ENCODE peak calls at places on chromosomes 5 and 9, in eight cellular contexts. G is AG04450; D is left ventricle myocardium inferior; N is naive thymus-derived CD4-positive, alpha-beta T cell; I is A549; F is suprapubic skin; L is adrenal gland; V is aorta. O is an unnamed sample. For H3K9me3, the result is how much of the 10 kb centered on the place peaks cover.

GRCh38 chr9:27373851-27374250 is 76.9 kb upstream of the EQTN start:
- DNase-seq in G (no peak), D (no peak), N (no peak), I (no peak), F (no peak), L (no peak), V (no peak), O (no peak)

GRCh38 chr5:81848368-81848767 is 97.5 kb upstream of the SSBP2 start:
- DNase-seq in G (no peak), D (no peak), N (no peak), I (no peak), F (no peak), L (no peak), V (no peak), O (no peak)

GRCh38 chr9:85925493-85925892 is 15.5 kb upstream of the NAA35 start:
- DNase-seq in G (no peak), D (no peak), N (no peak), I (no peak), F (no peak), L (no peak), V (no peak), O (no peak)

GRCh38 chr9:12715268-12715667 is 22.1 kb downstream of the TYRP1 start:
- DNase-seq in G (no peak), D (no peak), N (no peak), I (no peak), F (no peak), L (no peak), V (no peak), O (no peak)

GRCh38 chr5:145680169-145680568 is 155.0 kb downstream of the PRELID2 start:
- DNase-seq in G (no peak), D (no peak), N (no peak), I (peak), F (no peak), L (no peak), V (no peak), O (no peak)

GRCh38 chr5:39461007-39461682 is 36.4 kb upstream of the DAB2 start:
- DNase-seq in G (no peak), D (no peak), N (no peak), I (no peak), F (no peak), L (peak), V (no peak), O (no peak)

GRCh38 chr5:150781706-150782614 is 3.4 kb downstream of the SMIM3 start:
- DNase-seq in G (peak), D (peak), N (no peak), I (no peak), F (no peak), L (peak), V (peak), O (peak)

GRCh38 chr5:85278193-85278592 is 893.5 kb upstream of the EDIL3 start:
- DNase-seq in G (no peak), D (no peak), N (no peak), I (no peak), F (no peak), L (no peak), V (no peak), O (no peak)

GRCh38 chr5:149489605-149490037 is 61.6 kb downstream of the CSNK1A1 start:
- DNase-seq in G (no peak), D (peak), N (no peak), I (no peak), F (no peak), L (peak), V (peak), O (no peak)

GRCh38 chr5:39758426-39758825 is 333.6 kb upstream of the DAB2 start:
- DNase-seq in G (no peak), D (no peak), N (no peak), I (no peak), F (no peak), L (no peak), V (no peak), O (no peak)

GRCh38 chr9:37949576-37949975 is 45.6 kb upstream of the SLC25A51 start:
- DNase-seq in G (no peak), D (no peak), N (no peak), I (peak), F (no peak), L (no peak), V (no peak), O (peak)

GRCh38 chr9:121636411-121636865 is 15.0 kb upstream of the DAB2IP start:
- DNase-seq in G (no peak), D (no peak), N (no peak), I (no peak), F (no peak), L (no peak), V (no peak), O (peak)

GRCh38 chr9:132857031-132857430 is 21.1 kb downstream of the AK8 start:
- DNase-seq in G (peak), D (peak), N (no peak), I (no peak), F (no peak), L (peak), V (no peak), O (peak)

GRCh38 chr9:2199999-2200796 is 185.1 kb downstream of the SMARCA2 start:
- DNase-seq in G (no peak), D (no peak), N (no peak), I (no peak), F (no peak), L (no peak), V (no peak), O (no peak)

GRCh38 chr5:51104556-51104955 is 278.7 kb upstream of the ISL1 start:
- DNase-seq in G (no peak), D (no peak), N (no peak), I (no peak), F (no peak), L (no peak), V (no peak), O (no peak)

GRCh38 chr9:92377904-92378303 is 26.5 kb downstream of the OGN start:
- DNase-seq in G (no peak), D (no peak), N (no peak), I (no peak), F (no peak), L (no peak), V (no peak), O (no peak)

GRCh38 chr5:154228696-154229095 is 38.2 kb downstream of the GALNT10 start:
- DNase-seq in G (no peak), D (no peak), N (no peak), I (no peak), F (no peak), L (no peak), V (no peak), O (no peak)

GRCh38 chr5:145848854-145849253 is 13.7 kb upstream of the PRELID2 start:
- DNase-seq in G (no peak), D (no peak), N (no peak), I (no peak), F (no peak), L (no peak), V (no peak), O (no peak)

GRCh38 chr9:26744362-26744965 is 148.1 kb downstream of the CAAP1 start:
- DNase-seq in G (no peak), D (no peak), N (no peak), I (peak), F (no peak), L (no peak), V (no peak), O (no peak)

GRCh38 chr5:28737682-28738081 is 1699.3 kb upstream of the CDH9 start:
- DNase-seq in G (no peak), D (no peak), N (no peak), I (no peak), F (no peak), L (no peak), V (no peak), O (no peak)

GRCh38 chr9:124286292-124286931 is 28.7 kb downstream of the NEK6 start:
- DNase-seq in G (peak), D (no peak), N (no peak), I (peak), F (no peak), L (no peak), V (no peak), O (no peak)

GRCh38 chr9:131892162-131892707 is 152.4 kb upstream of the RAPGEF1 start:
- DNase-seq in G (no peak), D (no peak), N (no peak), I (no peak), F (no peak), L (no peak), V (no peak), O (no peak)

GRCh38 chr9:133754187-133754586 is 16.0 kb upstream of the SARDH start:
- DNase-seq in G (no peak), D (no peak), N (no peak), I (no peak), F (no peak), L (peak), V (peak), O (no peak)

GRCh38 chr5:76732405-76733048 is 16.6 kb downstream of the F2R start:
- DNase-seq in G (no peak), D (no peak), N (no peak), I (no peak), F (no peak), L (no peak), V (no peak), O (no peak)

GRCh38 chr9:127215266-127216209 is 49.0 kb upstream of the GARNL3 start:
- DNase-seq in G (no peak), D (no peak), N (no peak), I (no peak), F (no peak), L (no peak), V (peak), O (no peak)

GRCh38 chr5:103014983-103015382 is 105.0 kb downstream of the GIN1 start:
- DNase-seq in G (peak), D (no peak), N (no peak), I (no peak), F (no peak), L (no peak), V (no peak), O (no peak)

GRCh38 chr9:17580119-17580518 is 1.3 kb downstream of the SH3GL2 start:
- DNase-seq in G (no peak), D (no peak), N (no peak), I (no peak), F (no peak), L (no peak), V (no peak), O (no peak)

GRCh38 chr5:141208478-141208877 is at the start of gene PCDHB12:
- DNase-seq in G (no peak), D (no peak), N (no peak), I (no peak), F (no peak), L (no peak), V (no peak), O (no peak)

GRCh38 chr5:172175263-172175719 is 12.7 kb downstream of the STK10 start:
- DNase-seq in G (no peak), D (peak), N (peak), I (no peak), F (no peak), L (peak), V (peak), O (peak)

GRCh38 chr9:133129001-133129799 is 8.2 kb upstream of the RALGDS start:
- DNase-seq in G (no peak), D (no peak), N (no peak), I (no peak), F (peak), L (no peak), V (no peak), O (no peak)

GRCh38 chr5:141512390-141513020 is 23.6 kb downstream of the PCDHGC5 start:
- DNase-seq in G (no peak), D (peak), N (peak), I (peak), F (peak), L (peak), V (peak), O (peak)

GRCh38 chr5:138986186-138986775 is 111.1 kb upstream of the LRRTM2 start:
- DNase-seq in G (no peak), D (no peak), N (no peak), I (no peak), F (peak), L (no peak), V (no peak), O (no peak)

GRCh38 chr5:116303810-116304209 is 219.0 kb downstream of the COMMD10 start:
- DNase-seq in G (no peak), D (no peak), N (no peak), I (no peak), F (no peak), L (no peak), V (no peak), O (no peak)

GRCh38 chr5:141646026-141646425 is 5.2 kb downstream of the FCHSD1 start:
- DNase-seq in G (no peak), D (no peak), N (no peak), I (no peak), F (no peak), L (no peak), V (no peak), O (no peak)

GRCh38 chr9:124708633-124709032 is 62.5 kb downstream of the NR6A1 start:
- DNase-seq in G (no peak), D (no peak), N (no peak), I (no peak), F (no peak), L (no peak), V (no peak), O (no peak)

DNA sequence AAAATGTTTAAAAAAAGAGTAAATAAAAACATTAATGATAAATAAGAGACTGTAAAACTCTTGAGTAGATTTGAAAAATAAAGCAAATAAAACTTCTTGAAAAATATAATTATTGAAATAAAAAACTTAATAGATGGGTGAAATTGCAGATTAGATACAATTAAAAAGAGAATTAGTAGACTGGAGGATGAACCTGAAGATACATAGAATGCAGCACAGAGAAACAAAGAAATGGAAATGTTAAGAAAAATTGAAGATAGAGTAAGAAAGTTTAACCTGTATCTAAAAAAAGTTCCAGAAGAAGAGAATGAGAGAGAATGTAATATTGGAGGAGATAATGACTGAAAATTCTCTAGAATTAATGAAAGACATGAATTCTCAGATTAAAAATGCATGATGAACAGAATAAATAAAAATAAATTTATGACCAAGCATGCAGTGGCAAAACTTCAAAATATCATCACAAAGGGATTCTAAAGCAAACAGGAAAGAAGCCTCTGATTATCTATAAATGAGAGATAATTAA is 438.1 kb upstream of the CLINT1 start:
- DNase-seq in G (no peak), D (no peak), N (no peak), I (no peak), F (no peak), L (no peak), V (no peak), O (no peak)
- H3K9me3 ChIP-seq in G (under half), D (under half), N (under half), I (under half), F (under half), L (under half), V (under half), O (under half)

DNA sequence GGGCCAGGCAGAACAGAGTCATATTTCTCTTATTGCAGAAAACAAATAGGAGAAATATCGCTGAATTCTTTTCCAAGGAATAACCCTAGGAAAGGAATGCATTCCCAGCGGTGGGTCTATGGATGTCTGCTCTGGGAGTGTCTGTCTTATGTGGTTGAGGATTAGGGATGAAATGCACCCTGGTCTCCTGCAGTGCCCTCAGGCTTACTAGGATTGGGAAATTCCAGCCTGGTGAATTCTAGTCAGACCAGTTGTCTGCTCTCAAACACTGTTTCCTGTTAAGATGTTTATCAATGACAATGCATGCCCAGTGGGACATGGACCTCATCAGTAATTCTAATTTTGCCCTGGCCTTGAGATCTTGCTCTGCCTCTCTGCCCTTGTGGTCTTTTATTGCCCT is 136.1 kb upstream of the ELAVL2 start:
- DNase-seq in G (no peak), D (no peak), N (no peak), I (no peak), F (no peak), L (no peak), V (no peak), O (no peak)
- H3K9me3 ChIP-seq in G (under half), D (half or more), N (under half), I (under half), F (under half), L (under half), V (under half), O (under half)

DNA sequence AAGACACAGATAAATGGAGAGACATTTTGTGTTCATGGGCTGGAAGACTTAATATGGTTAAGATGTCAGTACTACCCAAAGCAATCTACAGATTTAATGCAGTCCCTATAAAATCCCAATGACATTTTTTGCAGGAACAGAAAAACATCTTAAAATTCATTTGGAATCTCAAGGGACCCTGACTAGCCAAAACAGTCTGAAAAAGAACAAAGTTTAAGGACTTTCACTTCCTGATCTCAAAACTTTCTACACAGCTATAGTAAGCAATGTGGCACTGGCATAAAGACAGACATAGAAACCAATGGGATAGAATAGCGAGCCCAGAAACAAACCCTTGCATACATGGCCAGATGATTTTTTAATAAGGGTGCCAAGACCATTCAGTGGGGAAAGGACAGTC is 9.7 kb upstream of the CAMSAP1 start:
- DNase-seq in G (no peak), D (no peak), N (no peak), I (no peak), F (no peak), L (no peak), V (no peak), O (no peak)
- H3K9me3 ChIP-seq in G (half or more), D (half or more), N (half or more), I (half or more), F (under half), L (under half), V (under half), O (under half)

GRCh38 chr5:177317959-177318377 is 6.3 kb upstream of the MXD3 start:
- DNase-seq in G (peak), D (peak), N (peak), I (peak), F (no peak), L (peak), V (no peak), O (peak)
- H3K9me3 ChIP-seq in G (under half), D (under half), N (under half), I (under half), F (under half), L (under half), V (under half), O (under half)

GRCh38 chr9:88421348-88421747 is 33.1 kb downstream of the SPIN1 start:
- DNase-seq in G (no peak), D (no peak), N (no peak), I (no peak), F (no peak), L (no peak), V (no peak), O (no peak)

GRCh38 chr9:88414298-88414697 is 26.1 kb downstream of the SPIN1 start:
- DNase-seq in G (no peak), D (no peak), N (no peak), I (no peak), F (no peak), L (no peak), V (no peak), O (no peak)

GRCh38 chr9:88418715-88419540 is 30.7 kb downstream of the SPIN1 start:
- DNase-seq in G (no peak), D (no peak), N (no peak), I (no peak), F (no peak), L (no peak), V (no peak), O (no peak)

GRCh38 chr9:88420227-88420626 is 32.0 kb downstream of the SPIN1 start:
- DNase-seq in G (no peak), D (no peak), N (no peak), I (no peak), F (no peak), L (no peak), V (no peak), O (no peak)

GRCh38 chr9:88418025-88418424 is 29.8 kb downstream of the SPIN1 start:
- DNase-seq in G (no peak), D (no peak), N (no peak), I (no peak), F (no peak), L (no peak), V (no peak), O (no peak)
- H3K9me3 ChIP-seq in G (under half), D (under half), N (under half), I (under half), F (under half), L (under half), V (under half), O (under half)

GRCh38 chr5:158423623-158424200 is 564.8 kb upstream of the CLINT1 start:
- DNase-seq in G (no peak), D (no peak), N (no peak), I (no peak), F (no peak), L (no peak), V (no peak), O (no peak)

GRCh38 chr5:158422653-158423505 is 563.9 kb upstream of the CLINT1 start:
- DNase-seq in G (no peak), D (peak), N (no peak), I (no peak), F (no peak), L (no peak), V (no peak), O (no peak)

GRCh38 chr5:158421329-158421728 is 562.4 kb upstream of the CLINT1 start:
- DNase-seq in G (no peak), D (no peak), N (no peak), I (no peak), F (no peak), L (no peak), V (no peak), O (no peak)
- H3K9me3 ChIP-seq in G (under half), D (under half), N (under half), I (under half), F (under half), L (under half), V (under half), O (under half)

DNA sequence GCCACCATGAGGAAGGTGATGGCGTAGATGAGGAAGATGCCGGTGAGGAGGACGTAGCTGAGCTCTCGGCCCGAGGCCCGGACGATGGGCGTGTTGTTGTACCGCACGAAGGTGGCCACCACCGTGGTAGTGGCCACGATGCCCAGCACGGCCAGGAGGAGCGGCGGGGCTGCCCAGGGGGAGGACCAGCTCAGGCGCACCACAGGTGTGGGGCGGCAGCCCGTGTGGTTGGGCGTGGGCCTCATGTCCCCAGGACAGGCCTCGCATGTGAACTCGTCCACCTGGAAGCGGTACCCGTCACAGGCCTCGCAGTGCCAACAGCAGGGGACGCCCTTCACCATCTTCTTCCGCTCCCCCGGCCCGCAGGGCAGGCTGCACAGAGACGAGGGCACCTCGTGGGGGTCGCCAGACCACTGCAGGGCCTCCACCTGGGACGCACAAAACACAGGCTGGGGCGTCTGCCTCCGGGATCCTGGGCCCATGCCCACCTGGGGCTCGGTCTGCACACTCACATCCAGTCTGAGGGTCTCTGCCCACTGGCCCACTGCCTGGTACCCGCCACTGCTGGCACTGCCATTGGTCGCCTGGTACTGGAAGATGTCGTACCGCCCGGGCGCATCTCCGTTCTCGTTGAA is 8.7 kb downstream of the GRM6 start:
- DNase-seq in G (no peak), D (no peak), N (no peak), I (no peak), F (no peak), L (no peak), V (no peak), O (no peak)
- H3K9me3 ChIP-seq in G (half or more), D (half or more), N (half or more), I (under half), F (under half), L (under half), V (under half), O (under half)